ENCODE peak calls at places on chromosomes 5 and 9, in six cellular contexts. E, V, U, T, P and N are unnamed samples.

GRCh38 chr5:162434311-162434710 is 366.7 kb downstream of the GABRG2 start:
- DNase-seq in U (no peak), E (no peak), V (no peak), T (no peak), P (no peak), N (no peak)

GRCh38 chr5:178318893-178319292 is 86.3 kb upstream of the PHYKPL start:
- DNase-seq in U (no peak), T (no peak), V (no peak), E (peak; percentile 40), P (no peak), N (no peak)

GRCh38 chr5:143594913-143595818 is 191.7 kb upstream of the NR3C1 start:
- DNase-seq in P (no peak), V (no peak), U (peak; percentile 40), E (no peak), T (no peak), N (no peak)

GRCh38 chr9:92501671-92502393 is 19.5 kb upstream of the ASPN start:
- DNase-seq in E (peak; percentile 88), T (no peak), P (peak; percentile 38), V (peak; percentile 28), U (peak; percentile 41), N (no peak)

GRCh38 chr9:89473762-89474469 is 24.0 kb downstream of the SEMA4D start:
- DNase-seq in U (no peak), V (no peak), P (no peak), E (peak; percentile 28), T (no peak), N (no peak)

GRCh38 chr9:137117269-137117731 is 2.8 kb upstream of the DPP7 start:
- DNase-seq in T (no peak), U (no peak), E (no peak), V (no peak), P (no peak), N (no peak)

GRCh38 chr9:2621678-2622360 is at the start of gene VLDLR:
- DNase-seq in V (peak; percentile 77), P (peak; percentile 68), T (no peak), U (peak; percentile 23), E (peak; percentile 66), N (peak; percentile 34)

GRCh38 chr9:134321571-134321930 is 4.7 kb upstream of the RXRA start:
- DNase-seq in E (peak; percentile 37), T (no peak), U (no peak), V (peak; percentile 9), P (peak; percentile 2), N (no peak)

GRCh38 chr5:8730194-8730593 is 815.7 kb downstream of the SEMA5A start:
- DNase-seq in V (no peak), P (no peak), U (no peak), E (no peak), T (no peak), N (no peak)

GRCh38 chr5:40437452-40437861 is 242.3 kb upstream of the PTGER4 start:
- DNase-seq in E (no peak), U (peak; percentile 31), T (no peak), P (no peak), V (no peak), N (no peak)

GRCh38 chr9:126126807-126127206 is 199.8 kb upstream of the MVB12B start:
- DNase-seq in E (no peak), P (no peak), T (no peak), U (no peak), V (no peak), N (no peak)

GRCh38 chr5:69512740-69513260 is 20.2 kb downstream of the OCLN start:
- DNase-seq in E (no peak), U (no peak), P (no peak), V (no peak), T (no peak), N (no peak)

GRCh38 chr5:160008877-160009590 is at the start of gene TTC1:
- DNase-seq in E (peak; percentile 98), U (peak; percentile 93), V (peak; percentile 97), P (peak; percentile 91), T (peak; percentile 93), N (peak; percentile 75)

GRCh38 chr9:35385042-35385441 is 104.9 kb upstream of the RUSC2 start:
- DNase-seq in U (no peak), E (no peak), P (no peak), T (no peak), V (no peak), N (no peak)

GRCh38 chr9:4933861-4934260 is 51.2 kb upstream of the JAK2 start:
- DNase-seq in E (no peak), T (no peak), P (no peak), U (no peak), V (no peak), N (no peak)

GRCh38 chr9:124371183-124371582 is 44.1 kb downstream of the PSMB7 start:
- DNase-seq in V (no peak), T (no peak), P (no peak), E (no peak), U (no peak), N (no peak)

GRCh38 chr5:21663082-21663481 is 1190.1 kb downstream of the CDH12 start:
- DNase-seq in P (no peak), V (no peak), U (no peak), E (no peak), T (no peak), N (no peak)

GRCh38 chr9:133693703-133694529 is 44.2 kb downstream of the SARDH start:
- DNase-seq in V (no peak), U (no peak), P (peak; percentile 12), E (no peak), T (no peak), N (no peak)

GRCh38 chr5:72621576-72621975 is 114.4 kb upstream of the ZNF366 start:
- DNase-seq in V (no peak), U (no peak), P (no peak), E (no peak), T (no peak), N (no peak)

GRCh38 chr9:133533878-133534277 is 626 bp upstream of the ADAMTSL2 start:
- DNase-seq in P (no peak), E (no peak), T (no peak), V (no peak), U (no peak), N (no peak)

GRCh38 chr5:170572453-170572852 is 68.6 kb downstream of the KCNIP1 start:
- DNase-seq in U (peak; percentile 62), V (no peak), E (no peak), T (no peak), P (no peak), N (no peak)

GRCh38 chr9:104927216-104927911 is 591 bp downstream of the ABCA1 start:
- DNase-seq in P (peak; percentile 35), T (peak; percentile 5), E (peak; percentile 77), V (peak; percentile 41), U (peak; percentile 6), N (peak; percentile 32)

GRCh38 chr9:37976714-37977477 is 73.0 kb upstream of the SLC25A51 start:
- DNase-seq in E (peak; percentile 78), V (no peak), U (no peak), P (no peak), T (no peak), N (no peak)

GRCh38 chr5:9265391-9266287 is 280.2 kb downstream of the SEMA5A start:
- DNase-seq in U (no peak), E (no peak), P (peak; percentile 36), V (no peak), T (no peak), N (no peak)

GRCh38 chr9:101674165-101674564 is 64.3 kb downstream of the GRIN3A start:
- DNase-seq in P (no peak), T (no peak), E (no peak), U (no peak), V (no peak), N (no peak)

GRCh38 chr5:123367739-123368138 is 55.5 kb downstream of the CEP120 start:
- DNase-seq in T (no peak), P (no peak), V (no peak), U (no peak), E (no peak), N (no peak)

GRCh38 chr5:2863675-2864433 is 112.4 kb upstream of the IRX2 start:
- DNase-seq in P (no peak), E (peak; percentile 48), T (no peak), V (no peak), U (no peak), N (no peak)

GRCh38 chr9:136744747-136745146 is 2.0 kb upstream of the LCN10 start:
- DNase-seq in E (no peak), U (no peak), P (no peak), V (no peak), T (no peak), N (no peak)

GRCh38 chr9:36772449-36773370 is 200.0 kb downstream of the MELK start:
- DNase-seq in P (no peak), E (no peak), T (no peak), V (no peak), U (no peak), N (no peak)

GRCh38 chr5:124310453-124310852 is 436.0 kb downstream of the ZNF608 start:
- DNase-seq in T (no peak), V (no peak), P (no peak), E (no peak), U (peak; percentile 33), N (no peak)

GRCh38 chr5:126516852-126517251 is 78.2 kb downstream of the ALDH7A1 start:
- DNase-seq in T (no peak), E (no peak), V (no peak), P (no peak), U (no peak), N (no peak)

GRCh38 chr9:10232352-10232930 is 380.4 kb downstream of the PTPRD start:
- DNase-seq in U (no peak), T (no peak), E (no peak), P (no peak), V (no peak), N (no peak)
- TF ChIP-seq CTCF in U (no peak), T (no peak), E (no peak), P (peak; percentile 37), V (no peak), N (peak; percentile 10)

GRCh38 chr5:141828162-141828561 is 50.0 kb downstream of the PCDH1 start:
- DNase-seq in E (no peak), U (no peak), P (no peak), T (no peak), V (no peak), N (no peak)

GRCh38 chr5:141825241-141825671 is 53.0 kb downstream of the PCDH1 start:
- DNase-seq in V (no peak), U (no peak), E (no peak), T (no peak), P (no peak), N (no peak)

GRCh38 chr5:141824717-141825116 is 53.5 kb downstream of the PCDH1 start:
- DNase-seq in T (no peak), V (no peak), E (no peak), P (no peak), U (no peak), N (no peak)

GRCh38 chr5:141826674-141827073 is 51.5 kb downstream of the PCDH1 start:
- DNase-seq in V (no peak), U (no peak), E (no peak), P (peak; percentile 53), T (no peak), N (no peak)

GRCh38 chr5:141825836-141826560 is 52.2 kb downstream of the PCDH1 start:
- DNase-seq in U (no peak), E (no peak), P (no peak), V (no peak), T (no peak), N (no peak)
- TF ChIP-seq CTCF in U (peak; percentile 25), E (no peak), P (peak; percentile 48), V (no peak), T (peak; percentile 31), N (peak; percentile 40)

GRCh38 chr5:102865510-102866314 is 110.6 kb downstream of the PAM start:
- DNase-seq in T (no peak), U (peak; percentile 58), E (peak; percentile 81), V (peak; percentile 72), P (peak; percentile 82), N (peak; percentile 43)
- TF ChIP-seq CTCF in T (no peak), U (no peak), E (no peak), V (no peak), P (no peak), N (no peak)

GRCh38 chr5:16453609-16454008 is 12.0 kb downstream of the ZNF622 start:
- DNase-seq in U (no peak), V (no peak), E (no peak), T (no peak), P (no peak), N (no peak)
- TF ChIP-seq CTCF in U (no peak), V (no peak), E (no peak), T (no peak), P (peak; percentile 47), N (no peak)